ENCODE peak calls at places on chromosomes 3 and 15, in five cellular contexts. T is CD8-positive, alpha-beta T cell; S is epithelial cell of prostate; Q is activated CD8-positive, alpha-beta memory T cell treated with anti-CD3 and anti-CD28 coated beads, Interleukin-2, amount 10 ng/mL, durations not matched to agents 7 days and 5 days; L is neural crest cell. A is an unnamed sample.

GRCh38 chr15:77145370-77145769 is 74.5 kb upstream of the TSPAN3 start:
- DNase-seq in T (no peak), L (no peak), S (no peak), Q (no peak), A (no peak)

GRCh38 chr3:55282994-55283393 is 204.1 kb downstream of the WNT5A start:
- DNase-seq in Q (no peak), T (no peak), L (peak), S (no peak), A (no peak)

GRCh38 chr15:95687686-95688085 is 642.8 kb upstream of the NR2F2 start:
- DNase-seq in S (no peak), T (no peak), Q (no peak), L (no peak), A (no peak)

GRCh38 chr15:101083336-101084045 is 164.3 kb downstream of the LRRK1 start:
- DNase-seq in S (no peak), Q (no peak), L (no peak), T (no peak), A (no peak)

GRCh38 chr3:11136116-11136515 is 18.2 kb upstream of the HRH1 start:
- DNase-seq in S (no peak), T (no peak), L (no peak), Q (no peak), A (no peak)

GRCh38 chr3:15974647-15975046 is 176.9 kb upstream of the ANKRD28 start:
- DNase-seq in T (no peak), L (no peak), S (no peak), Q (no peak), A (no peak)

GRCh38 chr3:96264701-96265100 is 549.7 kb upstream of the EPHA6 start:
- DNase-seq in Q (no peak), T (no peak), L (no peak), S (peak), A (no peak)

GRCh38 chr3:195260286-195260905 is 10.6 kb downstream of the XXYLT1 start:
- DNase-seq in Q (peak), L (no peak), S (no peak), T (no peak), A (peak)

GRCh38 chr3:14451844-14452533 is 49.6 kb downstream of the SLC6A6 start:
- DNase-seq in S (no peak), Q (no peak), L (no peak), T (no peak), A (no peak)

GRCh38 chr15:67125589-67126502 is 60.4 kb downstream of the SMAD3 start:
- DNase-seq in Q (no peak), L (no peak), T (no peak), S (peak), A (no peak)

GRCh38 chr3:112813723-112814171 is 32.9 kb downstream of the CD200R1L start:
- DNase-seq in T (no peak), Q (no peak), L (no peak), S (no peak), A (no peak)

GRCh38 chr3:70550723-70551319 is 238.4 kb upstream of the MDFIC2 start:
- DNase-seq in T (peak), L (peak), S (peak), Q (peak), A (no peak)

GRCh38 chr3:9908286-9908685 is 5.6 kb downstream of the IL17RE start:
- DNase-seq in Q (no peak), L (no peak), T (no peak), S (no peak), A (no peak)

GRCh38 chr15:36755341-36755740 is 175.9 kb downstream of the CDIN1 start:
- DNase-seq in T (no peak), L (no peak), Q (no peak), S (peak), A (peak)

GRCh38 chr15:90388462-90389182 is 580 bp downstream of the IQGAP1 start:
- DNase-seq in Q (peak), S (no peak), T (peak), L (peak), A (peak)

GRCh38 chr3:86702381-86702958 is 288.5 kb downstream of the VGLL3 start:
- DNase-seq in L (no peak), Q (no peak), S (no peak), T (no peak), A (no peak)

GRCh38 chr3:137583256-137583655 is 180.9 kb upstream of the SOX14 start:
- DNase-seq in Q (no peak), S (no peak), L (no peak), T (no peak), A (no peak)

GRCh38 chr3:127276995-127277394 is 10.9 kb downstream of the PRR20G start:
- DNase-seq in T (no peak), Q (no peak), L (no peak), S (no peak), A (no peak)

GRCh38 chr3:148735597-148735996 is 37.9 kb downstream of the AGTR1 start:
- DNase-seq in L (no peak), S (no peak), Q (no peak), T (no peak), A (no peak)

GRCh38 chr3:111758642-111759041 is 100.4 kb upstream of the PHLDB2 start:
- DNase-seq in Q (no peak), T (no peak), S (no peak), L (no peak), A (no peak)

GRCh38 chr3:58411036-58411435 is 22.6 kb downstream of the PDHB start:
- DNase-seq in S (no peak), Q (no peak), T (no peak), L (no peak), A (no peak)

GRCh38 chr3:124781706-124782376 is 51.6 kb downstream of the UMPS start:
- DNase-seq in S (no peak), Q (no peak), L (no peak), T (no peak), A (no peak)

GRCh38 chr3:129034650-129035049 is 25.9 kb upstream of the GP9 start:
- DNase-seq in L (no peak), S (no peak), Q (no peak), T (no peak), A (no peak)

GRCh38 chr3:127124135-127124534 is 68.8 kb upstream of the PRR23E start:
- DNase-seq in Q (no peak), T (no peak), L (no peak), S (no peak), A (no peak)

GRCh38 chr15:99000001-99000590 is 7.5 kb downstream of the PGPEP1L start:
- DNase-seq in T (no peak), S (no peak), L (no peak), Q (no peak), A (no peak)

GRCh38 chr15:44195151-44195740 is at the start of gene FRMD5:
- DNase-seq in L (peak), Q (peak), S (peak), T (peak), A (peak)

A was measured in NCI-H2227 treated with DMSO at 0.1 percent for 48 hours.